ENCODE peak calls at places on chromosome 14, in four cellular contexts. J, M, W and L are unnamed samples. For H3K4me1, the result is how much of the 10 kb centered on the place peaks cover.

GRCh38 chr14:50311337-50311973 is 574 bp downstream of the L2HGDH start:
- DNase-seq in J (no peak), M (no peak), W (peak), L (no peak)

GRCh38 chr14:80426686-80427085 is 215.4 kb upstream of the DIO2 start:
- DNase-seq in J (no peak), M (no peak), W (no peak), L (no peak)

GRCh38 chr14:49770212-49770817 is 2.4 kb downstream of the KLHDC2 start:
- DNase-seq in J (no peak), M (no peak), W (no peak), L (no peak)

GRCh38 chr14:75258079-75258802 is 20.4 kb upstream of the FOS start:
- DNase-seq in J (no peak), M (no peak), W (no peak), L (peak)

GRCh38 chr14:93009471-93010117 is 86.6 kb downstream of the CHGA start:
- DNase-seq in J (no peak), M (no peak), W (no peak), L (no peak)

GRCh38 chr14:50520947-50521815 is 11.2 kb downstream of the MAP4K5 start:
- DNase-seq in J (no peak), M (no peak), W (peak), L (no peak)

GRCh38 chr14:30296956-30297405 is 262.0 kb upstream of the G2E3 start:
- DNase-seq in J (no peak), M (no peak), W (no peak), L (no peak)

GRCh38 chr14:73253323-73253610 is 16.0 kb downstream of the PAPLN start:
- DNase-seq in J (no peak), M (no peak), W (no peak), L (no peak)

GRCh38 chr14:42112108-42112507 is 505.4 kb downstream of the LRFN5 start:
- DNase-seq in J (no peak), M (no peak), W (no peak), L (no peak)

GRCh38 chr14:104856157-104856868 is 8.8 kb upstream of the CEP170B start:
- DNase-seq in J (peak), M (no peak), W (no peak), L (no peak)

GRCh38 chr14:64707661-64708060 is 3.4 kb downstream of the PLEKHG3 start:
- DNase-seq in J (no peak), M (no peak), W (peak), L (peak)

GRCh38 chr14:33992274-33993050 is 41.6 kb upstream of the EGLN3 start:
- DNase-seq in J (no peak), M (no peak), W (no peak), L (no peak)

GRCh38 chr14:53355581-53356112 is 202.5 kb upstream of the DDHD1 start:
- DNase-seq in J (peak), M (no peak), W (peak), L (no peak)

GRCh38 chr14:55103005-55103640 is 25.9 kb upstream of the LGALS3 start:
- DNase-seq in J (peak), M (peak), W (peak), L (peak)

GRCh38 chr14:99214701-99215100 is 57.3 kb downstream of the BCL11B start:
- DNase-seq in J (no peak), M (no peak), W (no peak), L (no peak)

GRCh38 chr14:95850429-95850828 is 26.2 kb upstream of the TUNAR start:
- DNase-seq in J (no peak), M (no peak), W (no peak), L (no peak)

GRCh38 chr14:29814153-29815057 is 113.2 kb downstream of the PRKD1 start:
- DNase-seq in J (no peak), M (peak), W (no peak), L (no peak)

GRCh38 chr14:68340262-68340661 is 452.6 kb downstream of the ZFP36L1 start:
- DNase-seq in J (no peak), M (no peak), W (no peak), L (no peak)

GRCh38 chr14:22598896-22599244 is 770 bp downstream of the ABHD4 start:
- DNase-seq in J (no peak), M (no peak), W (peak), L (no peak)

GRCh38 chr14:26719514-26719913 is 121.7 kb upstream of the NOVA1 start:
- DNase-seq in J (no peak), M (no peak), W (no peak), L (no peak)

GRCh38 chr14:23058654-23059504 is 1.6 kb upstream of the CDH24 start:
- DNase-seq in J (peak), M (no peak), W (no peak), L (no peak)

GRCh38 chr14:105015242-105015641 is 5.6 kb downstream of the CDCA4 start:
- DNase-seq in J (no peak), M (no peak), W (no peak), L (no peak)

GRCh38 chr14:70909788-70910614 is 2.7 kb downstream of the PCNX1 start:
- DNase-seq in J (no peak), M (no peak), W (no peak), L (no peak)

GRCh38 chr14:20986811-20987210 is 3.0 kb upstream of the METTL17 start:
- DNase-seq in J (no peak), M (no peak), W (peak), L (peak)

GRCh38 chr14:24054646-24055045 is 2.8 kb downstream of the CARMIL3 start:
- DNase-seq in J (no peak), M (no peak), W (no peak), L (no peak)

GRCh38 chr14:68109132-68109531 is 289.6 kb downstream of the RAD51B start:
- DNase-seq in J (no peak), M (no peak), W (no peak), L (no peak)

GRCh38 chr14:105400016-105400415 is 1.7 kb downstream of the TEX22 start:
- DNase-seq in J (no peak), M (peak), W (no peak), L (no peak)

GRCh38 chr14:23608454-23608853 is 27.7 kb upstream of the DHRS2 start:
- DNase-seq in J (no peak), M (peak), W (no peak), L (no peak)

GRCh38 chr14:92954933-92955332 is 32.0 kb downstream of the CHGA start:
- DNase-seq in J (no peak), M (peak), W (no peak), L (no peak)

GRCh38 chr14:36451346-36452065 is 68.5 kb downstream of the NKX2-1 start:
- DNase-seq in J (no peak), M (no peak), W (no peak), L (no peak)

GRCh38 chr14:100110801-100111200 is 45.6 kb downstream of the EVL start:
- DNase-seq in J (no peak), M (no peak), W (no peak), L (no peak)

GRCh38 chr14:34710744-34711143 is 3.6 kb downstream of the CFL2 start:
- DNase-seq in J (no peak), M (no peak), W (no peak), L (no peak)

GRCh38 chr14:104184911-104185499 is 46.6 kb downstream of the KIF26A start:
- DNase-seq in J (peak), M (peak), W (no peak), L (no peak)

GRCh38 chr14:28596336-28596735 is 170.3 kb upstream of the FOXG1 start:
- DNase-seq in J (no peak), M (no peak), W (no peak), L (no peak)

GRCh38 chr14:67045440-67045839 is 143.8 kb upstream of the GARIN2 start:
- DNase-seq in J (no peak), M (no peak), W (no peak), L (no peak)

GRCh38 chr14:50260511-50260910 is 29.1 kb upstream of the SOS2 start:
- DNase-seq in J (no peak), M (no peak), W (no peak), L (no peak)

GRCh38 chr14:37054144-37054543 is 118.3 kb downstream of the SLC25A21 start:
- DNase-seq in J (no peak), M (no peak), W (no peak), L (no peak)

GRCh38 chr14:99726538-99727095 is 42.5 kb downstream of the CYP46A1 start:
- DNase-seq in J (peak), M (peak), W (no peak), L (no peak)

GRCh38 chr14:49449749-49450148 is 136.4 kb downstream of the RPS29 start:
- DNase-seq in J (no peak), M (no peak), W (no peak), L (no peak)

GRCh38 chr14:96901227-96901626 is 104.0 kb downstream of the VRK1 start:
- DNase-seq in J (no peak), M (no peak), W (no peak), L (no peak)
- H3K4me3 ChIP-seq in J (no peak), M (no peak), W (no peak), L (no peak)

GRCh38 chr14:51860836-51861583 is 598 bp downstream of the GNG2 start:
- DNase-seq in J (no peak), M (no peak), W (no peak), L (no peak)

GRCh38 chr14:51860164-51860835 is at the start of gene GNG2:
- DNase-seq in J (peak), M (peak), W (peak), L (peak)

GRCh38 chr14:51862171-51862838 is 1.9 kb downstream of the GNG2 start:
- DNase-seq in J (no peak), M (no peak), W (no peak), L (no peak)

GRCh38 chr14:51865953-51866747 is 5.7 kb downstream of the GNG2 start:
- DNase-seq in J (no peak), M (no peak), W (no peak), L (no peak)

DNA sequence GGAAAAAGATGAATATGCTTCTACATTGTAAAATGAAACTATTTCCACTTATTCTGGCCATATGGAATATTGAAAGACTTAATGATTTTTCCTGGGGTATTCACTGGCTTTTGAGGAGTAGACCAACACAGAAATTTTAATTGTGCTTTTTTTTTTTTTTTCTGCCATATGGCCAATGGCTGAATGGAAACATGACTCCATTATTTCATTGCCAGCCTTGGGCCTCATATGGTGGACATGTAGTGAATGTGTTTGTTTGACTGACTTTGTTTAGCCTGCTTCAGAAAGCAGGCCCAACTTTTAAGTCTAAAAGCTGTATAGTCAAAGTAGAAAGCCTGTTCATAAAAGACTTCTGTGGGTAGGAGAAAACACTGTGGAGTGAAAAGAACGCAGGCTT is 2.4 kb downstream of the GNG2 start:
- DNase-seq in J (no peak), M (no peak), W (no peak), L (no peak)
- H3K4me1 ChIP-seq in J (under half), M (under half), W (under half), L (under half)

GRCh38 chr14:45728448-45729225 is 475.6 kb upstream of the MIS18BP1 start:
- DNase-seq in J (no peak), M (no peak), W (no peak), L (no peak)
- TF ChIP-seq CTCF in J (no peak), M (no peak), W (no peak), L (no peak)

DNA sequence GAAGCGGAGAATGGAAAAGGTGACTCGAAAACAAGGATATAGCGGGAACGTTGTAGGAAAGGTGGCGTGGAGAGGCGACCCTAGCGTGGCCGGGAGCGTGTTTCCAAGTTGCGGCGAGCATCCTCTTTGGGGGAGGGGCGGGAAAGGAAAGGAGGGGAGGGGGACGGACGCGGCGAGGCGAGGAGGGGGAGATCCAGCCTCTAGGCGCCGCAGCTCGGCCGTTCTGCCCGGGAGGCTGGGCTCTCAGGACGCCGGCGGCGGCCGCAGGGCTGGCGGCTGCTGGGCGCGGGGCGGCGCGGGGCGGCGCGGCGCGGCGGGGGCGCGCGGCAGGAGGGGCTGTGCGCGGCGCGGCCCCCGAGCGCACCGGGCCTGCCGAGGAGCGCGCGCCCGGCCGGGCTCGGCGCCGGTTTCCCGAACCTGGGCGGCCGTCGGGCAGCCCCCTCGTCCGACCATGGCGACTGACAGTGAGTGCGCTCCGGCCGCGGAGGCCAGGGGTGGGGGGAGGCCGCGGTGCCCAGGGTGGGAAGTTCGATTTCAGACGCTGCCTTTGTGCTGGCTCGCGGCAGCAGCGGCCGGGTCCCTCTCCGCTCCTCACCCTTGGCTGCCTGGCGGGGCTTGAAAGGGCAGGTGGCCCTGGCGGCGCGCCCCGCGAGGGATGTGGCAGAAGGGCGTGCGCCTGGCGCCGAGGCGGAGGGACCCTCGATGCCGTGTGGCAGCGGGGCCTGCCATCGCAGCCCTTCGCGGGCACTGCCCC is 50.3 kb downstream of the SNAPC1 start:
- DNase-seq in J (peak), M (no peak), W (no peak), L (no peak)
- H3K4me3 ChIP-seq in J (peak), M (peak), W (peak), L (peak)

DNA sequence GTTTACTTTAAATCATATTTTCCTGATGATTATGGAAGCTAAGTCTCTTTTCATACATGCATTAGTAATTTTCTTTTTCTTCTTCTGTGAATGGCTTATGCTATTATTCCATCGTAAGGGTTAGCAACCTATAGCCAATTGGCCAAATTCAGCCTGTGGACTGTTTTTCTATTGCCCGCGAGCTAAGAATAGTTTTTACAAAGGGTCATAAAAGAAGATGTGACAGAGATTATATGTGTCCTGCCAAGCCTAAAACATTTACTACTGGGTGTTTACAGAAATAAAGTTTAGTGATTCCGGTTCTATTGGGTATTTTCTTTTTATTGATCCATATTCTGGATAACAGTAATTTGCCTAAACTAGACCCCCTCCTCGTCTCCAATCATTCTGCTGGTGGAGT is 268.8 kb upstream of the DIO3 start:
- DNase-seq in J (no peak), M (no peak), W (no peak), L (no peak)
- H3K4me1 ChIP-seq in J (under half), M (under half), W (under half), L (under half)

GRCh38 chr14:90815817-90816662 is at the start of gene TTC7B:
- DNase-seq in J (peak), M (peak), W (peak), L (no peak)
- TF ChIP-seq CTCF in J (peak), M (peak), W (peak), L (peak)